ENCODE peak calls at places on chromosomes 13 and 19, in seven cellular contexts. S, C, I, P, Y, Q and N are unnamed samples.

GRCh38 chr13:32669030-32669646 is 82.9 kb downstream of the PDS5B start:
- DNase-seq in Q (no peak), P (no peak), S (no peak), I (no peak), Y (peak; percentile 10), C (peak; percentile 4), N (no peak)

GRCh38 chr13:50365683-50366391 is 350.6 kb downstream of the KCNRG start:
- DNase-seq in P (no peak), S (no peak), Q (no peak), Y (no peak), I (peak; percentile 37), C (peak; percentile 69), N (no peak)

GRCh38 chr19:29367701-29368306 is 154.9 kb upstream of the UQCRFS1 start:
- DNase-seq in S (no peak), P (no peak), Y (no peak), C (no peak), Q (no peak), I (no peak), N (no peak)

GRCh38 chr19:17351815-17352435 is 14.6 kb downstream of the GTPBP3 start:
- DNase-seq in S (no peak), Q (no peak), P (no peak), I (no peak), Y (no peak), C (no peak), N (no peak)

GRCh38 chr13:61148211-61148610 is 267.4 kb downstream of the PCDH20 start:
- DNase-seq in Y (no peak), Q (no peak), C (no peak), I (no peak), P (no peak), S (no peak), N (no peak)

GRCh38 chr13:114208134-114208533 is 26.6 kb upstream of the CDC16 start:
- DNase-seq in Q (no peak), S (no peak), Y (no peak), P (no peak), I (no peak), C (no peak), N (no peak)

GRCh38 chr13:69720278-69720983 is 387.2 kb upstream of the ATXN8OS start:
- DNase-seq in I (no peak), Q (no peak), C (no peak), P (no peak), Y (no peak), S (no peak), N (no peak)

GRCh38 chr19:55623130-55623868 is 1.1 kb downstream of the ZNF784 start:
- DNase-seq in C (no peak), P (no peak), S (no peak), Y (no peak), I (no peak), Q (no peak), N (no peak)

GRCh38 chr19:9808855-9809646 is 9.8 kb downstream of the FBXL12 start:
- DNase-seq in Q (no peak), C (no peak), S (no peak), P (no peak), I (no peak), Y (no peak), N (no peak)

GRCh38 chr19:13132471-13133166 is 14.6 kb downstream of the NACC1 start:
- DNase-seq in I (peak; percentile 35), Y (no peak), P (no peak), C (no peak), S (no peak), Q (peak; percentile 37), N (no peak)

GRCh38 chr13:43804461-43805070 is 17.8 kb upstream of the ENOX1 start:
- DNase-seq in C (no peak), Q (no peak), S (no peak), I (peak; percentile 34), P (no peak), Y (no peak), N (no peak)

GRCh38 chr19:19418548-19419260 is 13.2 kb downstream of the GATAD2A start:
- DNase-seq in I (no peak), Q (no peak), Y (no peak), S (no peak), C (no peak), P (no peak), N (no peak)

GRCh38 chr19:6753178-6754031 is 13.8 kb downstream of the SH2D3A start:
- DNase-seq in Q (peak; percentile 55), I (peak; percentile 78), C (no peak), S (peak; percentile 75), P (no peak), Y (no peak), N (peak; percentile 41)

GRCh38 chr19:7348587-7349230 is at the start of gene ARHGEF18:
- DNase-seq in C (no peak), P (no peak), Q (peak; percentile 38), S (no peak), I (peak; percentile 35), Y (no peak), N (no peak)

GRCh38 chr19:2087621-2088100 is 8.5 kb downstream of the MOB3A start:
- DNase-seq in C (no peak), S (no peak), I (peak; percentile 30), Q (no peak), Y (no peak), P (no peak), N (no peak)